ENCODE peak calls at places on chromosomes 1 and 21, in nine cellular contexts. B, L, V, M, P, D, C, E and Y are unnamed samples.

GRCh38 chr1:9181990-9182783 is 52.4 kb upstream of the H6PD start:
- DNase-seq in L (peak), E (peak), D (no peak), M (peak), B (peak), C (no peak), P (peak), V (no peak), Y (no peak)

GRCh38 chr1:83015163-83015562 is 983.8 kb downstream of the TTLL7 start:
- DNase-seq in B (no peak), E (no peak), V (no peak), L (no peak), M (no peak), C (no peak), D (no peak), P (no peak), Y (no peak)

GRCh38 chr1:11233208-11233607 is 29.1 kb downstream of the MTOR start:
- DNase-seq in D (no peak), C (no peak), M (no peak), V (no peak), B (no peak), P (no peak), E (no peak), L (no peak), Y (no peak)

GRCh38 chr1:62299426-62300200 is 19.6 kb downstream of the KANK4 start:
- DNase-seq in C (no peak), P (peak), B (no peak), V (peak), E (no peak), M (peak), D (no peak), L (no peak), Y (peak)

GRCh38 chr21:45990049-45990711 is 8.6 kb downstream of the COL6A1 start:
- DNase-seq in M (peak), P (peak), C (peak), E (no peak), L (peak), D (no peak), V (no peak), B (peak), Y (no peak)

GRCh38 chr1:15046487-15047165 is 106.9 kb upstream of the TMEM51 start:
- DNase-seq in L (peak), P (peak), V (peak), M (peak), E (peak), D (peak), B (peak), C (peak), Y (peak)

GRCh38 chr1:50231209-50231608 is 122.5 kb downstream of the ELAVL4 start:
- DNase-seq in P (no peak), M (no peak), D (no peak), C (no peak), B (no peak), V (no peak), L (no peak), E (no peak), Y (no peak)

GRCh38 chr1:222995230-222995580 is 147.8 kb downstream of the TLR5 start:
- DNase-seq in C (no peak), E (no peak), B (no peak), M (no peak), V (no peak), P (no peak), D (no peak), L (no peak), Y (no peak)

GRCh38 chr1:207393610-207394009 is 60.5 kb upstream of the CR2 start:
- DNase-seq in P (no peak), B (no peak), C (no peak), V (peak), M (no peak), D (no peak), L (no peak), E (peak), Y (peak)

GRCh38 chr1:109454497-109455133 is 11.7 kb upstream of the SYPL2 start:
- DNase-seq in L (no peak), C (no peak), M (no peak), P (no peak), E (no peak), V (no peak), D (no peak), B (no peak), Y (no peak)

GRCh38 chr1:109457819-109458218 is 8.5 kb upstream of the SYPL2 start:
- DNase-seq in P (no peak), B (no peak), L (no peak), D (no peak), V (no peak), M (no peak), E (no peak), C (no peak), Y (no peak)
- H3K27ac ChIP-seq in P (no peak), B (no peak), L (no peak), D (no peak), V (no peak), M (no peak), E (no peak), C (no peak), Y (no peak)

GRCh38 chr1:118123436-118123835 is 61.6 kb downstream of the SPAG17 start:
- DNase-seq in V (no peak), D (no peak), L (no peak), P (no peak), E (no peak), M (no peak), C (no peak), B (no peak), Y (no peak)
- H3K4me3 ChIP-seq in V (no peak), D (no peak), L (no peak), P (no peak), E (no peak), M (no peak), C (no peak), B (no peak), Y (no peak)

GRCh38 chr21:39969691-39970364 is 102.6 kb downstream of the PCP4 start:
- DNase-seq in E (no peak), V (no peak), M (no peak), B (no peak), L (no peak), P (no peak), C (no peak), D (no peak), Y (no peak)

GRCh38 chr21:39972471-39972870 is 105.2 kb downstream of the PCP4 start:
- DNase-seq in V (no peak), C (no peak), M (no peak), E (peak), L (no peak), P (no peak), D (no peak), B (no peak), Y (no peak)

GRCh38 chr21:39971961-39972360 is 104.7 kb downstream of the PCP4 start:
- DNase-seq in D (no peak), E (peak), P (no peak), V (no peak), M (no peak), B (no peak), L (no peak), C (no peak), Y (no peak)

GRCh38 chr21:39966786-39967185 is 99.5 kb downstream of the PCP4 start:
- DNase-seq in D (no peak), C (no peak), L (no peak), M (no peak), B (no peak), V (no peak), P (no peak), E (no peak), Y (no peak)

GRCh38 chr21:39968010-39968409 is 100.8 kb downstream of the PCP4 start:
- DNase-seq in V (no peak), P (no peak), B (no peak), C (no peak), M (no peak), L (no peak), D (no peak), E (no peak), Y (no peak)
- TF ChIP-seq CTCF in V (no peak), P (no peak), B (peak), C (no peak), M (no peak), L (no peak), D (no peak), E (no peak), Y (no peak)

GRCh38 chr1:85984677-85985076 is 171.9 kb downstream of the COL24A1 start:
- DNase-seq in D (no peak), P (no peak), C (no peak), B (no peak), L (no peak), V (no peak), M (no peak), E (no peak), Y (no peak)
- H3K27ac ChIP-seq in D (no peak), P (no peak), C (no peak), B (no peak), L (no peak), V (no peak), M (no peak), E (no peak), Y (no peak)

GRCh38 chr21:38691626-38692025 is 114.1 kb upstream of the ETS2 start:
- DNase-seq in D (no peak), P (no peak), C (no peak), B (no peak), L (no peak), M (no peak), V (no peak), E (no peak), Y (no peak)
- H3K4me3 ChIP-seq in D (no peak), P (no peak), C (no peak), B (no peak), L (no peak), M (no peak), V (no peak), E (no peak), Y (no peak)

GRCh38 chr1:55209247-55209646 is 5.9 kb downstream of the USP24 start:
- DNase-seq in L (no peak), C (no peak), D (no peak), P (no peak), V (peak), E (no peak), B (peak), M (no peak), Y (no peak)
- TF ChIP-seq CTCF in L (no peak), C (no peak), D (no peak), P (no peak), V (no peak), E (no peak), B (no peak), M (no peak), Y (no peak)

DNA sequence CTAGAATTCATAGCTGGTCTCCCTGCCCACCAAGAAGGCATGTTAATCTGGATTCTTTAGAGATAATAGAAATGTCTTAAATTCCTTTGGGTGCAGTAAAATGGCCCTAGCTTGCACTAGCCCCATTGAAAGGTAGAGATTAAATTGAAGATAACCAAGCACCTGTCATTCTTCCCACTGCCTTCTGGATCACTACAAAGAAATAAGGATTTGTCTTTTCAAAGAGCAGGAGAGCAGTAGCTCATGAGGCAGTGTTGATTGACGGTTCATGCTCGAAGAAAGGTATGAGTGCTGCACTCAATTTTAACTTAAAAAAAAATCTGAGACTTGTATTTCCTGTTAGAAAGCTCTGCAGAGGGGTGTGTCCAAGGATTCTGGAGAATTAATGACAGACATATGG is 74.9 kb upstream of the F3 start:
- DNase-seq in L (no peak), P (no peak), D (no peak), M (no peak), C (no peak), B (no peak), V (no peak), E (no peak), Y (no peak)
- H3K27ac ChIP-seq in L (no peak), P (no peak), D (no peak), M (no peak), C (no peak), B (no peak), V (no peak), E (peak), Y (no peak)

GRCh38 chr1:230171337-230172015 is 104.4 kb downstream of the GALNT2 start:
- DNase-seq in C (no peak), E (no peak), L (no peak), V (peak), B (no peak), D (no peak), M (no peak), P (no peak), Y (no peak)
- H3K4me3 ChIP-seq in C (no peak), E (no peak), L (no peak), V (no peak), B (no peak), D (no peak), M (no peak), P (no peak), Y (no peak)